ENCODE peak calls at places on chromosomes 13 and 19, in six cellular contexts. One of them, this sample, is unnamed.

GRCh38 chr19:40433391-40434216 is 7.8 kb upstream of the SERTAD1 start:
- DNase-seq in colonic mucosa: peak
- DNase-seq in brain microvascular endothelial cell: peak
- DNase-seq in hepatic stellate cell: peak
- DNase-seq in SK-N-DZ: peak
- DNase-seq in RPMI8226: peak
- DNase-seq in this sample: peak

GRCh38 chr13:52127378-52127777 is 1.5 kb downstream of the NEK5 start:
- DNase-seq in RPMI8226: no peak
- DNase-seq in brain microvascular endothelial cell: peak
- DNase-seq in SK-N-DZ: peak
- DNase-seq in colonic mucosa: no peak
- DNase-seq in hepatic stellate cell: no peak
- DNase-seq in this sample: no peak

GRCh38 chr19:9075064-9075964 is 11.5 kb upstream of the OR1M1 start:
- DNase-seq in RPMI8226: peak
- DNase-seq in SK-N-DZ: no peak
- DNase-seq in brain microvascular endothelial cell: peak
- DNase-seq in colonic mucosa: peak
- DNase-seq in hepatic stellate cell: peak
- DNase-seq in this sample: no peak

GRCh38 chr13:39815345-39816111 is 160.1 kb downstream of the COG6 start:
- DNase-seq in colonic mucosa: no peak
- DNase-seq in hepatic stellate cell: no peak
- DNase-seq in SK-N-DZ: no peak
- DNase-seq in brain microvascular endothelial cell: peak
- DNase-seq in RPMI8226: no peak
- DNase-seq in this sample: no peak

GRCh38 chr19:39145180-39145953 is 19.8 kb downstream of the PAK4 start:
- DNase-seq in SK-N-DZ: no peak
- DNase-seq in RPMI8226: no peak
- DNase-seq in colonic mucosa: peak
- DNase-seq in brain microvascular endothelial cell: no peak
- DNase-seq in hepatic stellate cell: no peak
- DNase-seq in this sample: no peak

GRCh38 chr19:2127758-2128157 is 23.6 kb downstream of the AP3D1 start:
- DNase-seq in RPMI8226: no peak
- DNase-seq in SK-N-DZ: no peak
- DNase-seq in brain microvascular endothelial cell: no peak
- DNase-seq in colonic mucosa: no peak
- DNase-seq in hepatic stellate cell: no peak
- DNase-seq in this sample: no peak

GRCh38 chr13:31264146-31264545 is 64.4 kb downstream of the B3GLCT start:
- DNase-seq in brain microvascular endothelial cell: no peak
- DNase-seq in colonic mucosa: no peak
- DNase-seq in RPMI8226: no peak
- DNase-seq in SK-N-DZ: no peak
- DNase-seq in hepatic stellate cell: no peak
- DNase-seq in this sample: no peak

GRCh38 chr19:55082023-55082851 is 6.6 kb downstream of the EPS8L1 start:
- DNase-seq in SK-N-DZ: peak
- DNase-seq in brain microvascular endothelial cell: peak
- DNase-seq in hepatic stellate cell: peak
- DNase-seq in RPMI8226: no peak
- DNase-seq in colonic mucosa: no peak
- DNase-seq in this sample: no peak

GRCh38 chr13:102648046-102648445 is 46.8 kb downstream of the METTL21C start:
- DNase-seq in RPMI8226: no peak
- DNase-seq in brain microvascular endothelial cell: no peak
- DNase-seq in colonic mucosa: no peak
- DNase-seq in hepatic stellate cell: no peak
- DNase-seq in SK-N-DZ: no peak
- DNase-seq in this sample: no peak

GRCh38 chr19:18772620-18773587 is 18.2 kb downstream of the COMP start:
- DNase-seq in colonic mucosa: no peak
- DNase-seq in brain microvascular endothelial cell: no peak
- DNase-seq in SK-N-DZ: no peak
- DNase-seq in RPMI8226: peak
- DNase-seq in hepatic stellate cell: no peak
- DNase-seq in this sample: no peak

GRCh38 chr19:5910638-5910907 is 3.5 kb upstream of the CAPS start:
- DNase-seq in brain microvascular endothelial cell: no peak
- DNase-seq in RPMI8226: no peak
- DNase-seq in colonic mucosa: no peak
- DNase-seq in hepatic stellate cell: no peak
- DNase-seq in SK-N-DZ: no peak
- DNase-seq in this sample: no peak

GRCh38 chr13:83880275-83881027 is 1.8 kb downstream of the SLITRK1 start:
- DNase-seq in colonic mucosa: no peak
- DNase-seq in RPMI8226: no peak
- DNase-seq in hepatic stellate cell: no peak
- DNase-seq in brain microvascular endothelial cell: no peak
- DNase-seq in SK-N-DZ: no peak
- DNase-seq in this sample: no peak

GRCh38 chr19:49042177-49042576 is 1.5 kb upstream of the CGB5 start:
- DNase-seq in RPMI8226: no peak
- DNase-seq in SK-N-DZ: no peak
- DNase-seq in brain microvascular endothelial cell: peak
- DNase-seq in colonic mucosa: no peak
- DNase-seq in hepatic stellate cell: no peak
- DNase-seq in this sample: no peak

GRCh38 chr19:16886305-16886880 is 2.4 kb upstream of the F2RL3 start:
- DNase-seq in brain microvascular endothelial cell: peak
- DNase-seq in hepatic stellate cell: peak
- DNase-seq in SK-N-DZ: no peak
- DNase-seq in RPMI8226: no peak
- DNase-seq in colonic mucosa: no peak
- DNase-seq in this sample: no peak

GRCh38 chr19:6794817-6795431 is 22.4 kb downstream of the VAV1 start:
- DNase-seq in hepatic stellate cell: no peak
- DNase-seq in SK-N-DZ: no peak
- DNase-seq in RPMI8226: no peak
- DNase-seq in brain microvascular endothelial cell: no peak
- DNase-seq in colonic mucosa: no peak
- DNase-seq in this sample: no peak

GRCh38 chr19:13169769-13170168 is 19.6 kb downstream of the IER2 start:
- DNase-seq in colonic mucosa: peak
- DNase-seq in RPMI8226: no peak
- DNase-seq in brain microvascular endothelial cell: peak
- DNase-seq in hepatic stellate cell: peak
- DNase-seq in SK-N-DZ: no peak
- DNase-seq in this sample: no peak